ENCODE peak calls at places on chromosomes 13 and 19, in ten cellular contexts. One of them, this sample, is unnamed. For H3K9me3, the result is how much of the 10 kb centered on the place peaks cover.

GRCh38 chr13:38394777-38395504 is 45.3 kb downstream of the UFM1 start:
- DNase-seq in Peyer's patch: no peak
- DNase-seq in uterus: no peak
- DNase-seq in upper lobe of right lung: no peak
- DNase-seq in psoas muscle: no peak
- DNase-seq in transverse colon: no peak
- DNase-seq in breast epithelium: no peak
- DNase-seq in endodermal cell: no peak
- DNase-seq in hepatocyte: peak
- DNase-seq in CD8-positive, alpha-beta memory T cell: no peak
- DNase-seq in this sample: no peak

GRCh38 chr19:1921825-1922224 is 16.6 kb downstream of the ADAT3 start:
- DNase-seq in Peyer's patch: no peak
- DNase-seq in uterus: no peak
- DNase-seq in upper lobe of right lung: no peak
- DNase-seq in psoas muscle: no peak
- DNase-seq in transverse colon: no peak
- DNase-seq in breast epithelium: no peak
- DNase-seq in endodermal cell: no peak
- DNase-seq in hepatocyte: no peak
- DNase-seq in CD8-positive, alpha-beta memory T cell: no peak
- DNase-seq in this sample: no peak

GRCh38 chr13:114124921-114125320 is 7.5 kb downstream of the RASA3 start:
- DNase-seq in Peyer's patch: no peak
- DNase-seq in uterus: no peak
- DNase-seq in upper lobe of right lung: no peak
- DNase-seq in psoas muscle: no peak
- DNase-seq in transverse colon: no peak
- DNase-seq in breast epithelium: no peak
- DNase-seq in endodermal cell: no peak
- DNase-seq in hepatocyte: no peak
- DNase-seq in CD8-positive, alpha-beta memory T cell: peak
- DNase-seq in this sample: no peak

GRCh38 chr13:31807090-31807541 is 67.8 kb downstream of the RXFP2 start:
- DNase-seq in Peyer's patch: no peak
- DNase-seq in uterus: no peak
- DNase-seq in upper lobe of right lung: no peak
- DNase-seq in psoas muscle: no peak
- DNase-seq in transverse colon: no peak
- DNase-seq in breast epithelium: no peak
- DNase-seq in endodermal cell: no peak
- DNase-seq in hepatocyte: no peak
- DNase-seq in CD8-positive, alpha-beta memory T cell: peak
- DNase-seq in this sample: no peak

GRCh38 chr19:41939861-41940442 is 11.7 kb upstream of the ERFL start:
- DNase-seq in Peyer's patch: peak
- DNase-seq in uterus: no peak
- DNase-seq in upper lobe of right lung: peak
- DNase-seq in psoas muscle: no peak
- DNase-seq in transverse colon: peak
- DNase-seq in breast epithelium: no peak
- DNase-seq in endodermal cell: peak
- DNase-seq in hepatocyte: peak
- DNase-seq in CD8-positive, alpha-beta memory T cell: no peak
- DNase-seq in this sample: no peak

GRCh38 chr13:19794552-19795143 is 11.9 kb upstream of the PSPC1 start:
- DNase-seq in Peyer's patch: no peak
- DNase-seq in uterus: no peak
- DNase-seq in upper lobe of right lung: no peak
- DNase-seq in psoas muscle: no peak
- DNase-seq in transverse colon: no peak
- DNase-seq in breast epithelium: no peak
- DNase-seq in endodermal cell: peak
- DNase-seq in hepatocyte: peak
- DNase-seq in CD8-positive, alpha-beta memory T cell: no peak
- DNase-seq in this sample: no peak

GRCh38 chr13:18995259-18995873 is 186.3 kb downstream of the TUBA3C start:
- DNase-seq in Peyer's patch: no peak
- DNase-seq in uterus: no peak
- DNase-seq in upper lobe of right lung: no peak
- DNase-seq in psoas muscle: peak
- DNase-seq in transverse colon: no peak
- DNase-seq in breast epithelium: no peak
- DNase-seq in endodermal cell: no peak
- DNase-seq in hepatocyte: no peak
- DNase-seq in CD8-positive, alpha-beta memory T cell: no peak
- DNase-seq in this sample: no peak

GRCh38 chr13:103976371-103976770 is 910.2 kb upstream of the SLC10A2 start:
- DNase-seq in Peyer's patch: no peak
- DNase-seq in uterus: no peak
- DNase-seq in upper lobe of right lung: no peak
- DNase-seq in psoas muscle: no peak
- DNase-seq in transverse colon: no peak
- DNase-seq in breast epithelium: no peak
- DNase-seq in endodermal cell: no peak
- DNase-seq in hepatocyte: no peak
- DNase-seq in CD8-positive, alpha-beta memory T cell: no peak
- DNase-seq in this sample: no peak

GRCh38 chr19:2952953-2953481 is 8.2 kb upstream of the ZNF77 start:
- DNase-seq in Peyer's patch: peak
- DNase-seq in uterus: no peak
- DNase-seq in upper lobe of right lung: peak
- DNase-seq in psoas muscle: no peak
- DNase-seq in transverse colon: peak
- DNase-seq in breast epithelium: peak
- DNase-seq in endodermal cell: no peak
- DNase-seq in hepatocyte: peak
- DNase-seq in CD8-positive, alpha-beta memory T cell: no peak
- DNase-seq in this sample: peak

GRCh38 chr19:41711376-41712261 is 3.2 kb downstream of the CEACAM5 start:
- DNase-seq in Peyer's patch: peak
- DNase-seq in uterus: no peak
- DNase-seq in upper lobe of right lung: no peak
- DNase-seq in psoas muscle: no peak
- DNase-seq in transverse colon: peak
- DNase-seq in breast epithelium: no peak
- DNase-seq in endodermal cell: no peak
- DNase-seq in hepatocyte: no peak
- DNase-seq in CD8-positive, alpha-beta memory T cell: no peak
- DNase-seq in this sample: no peak

GRCh38 chr19:39936020-39936419 is 1.6 kb upstream of the FCGBP start:
- DNase-seq in Peyer's patch: peak
- DNase-seq in uterus: no peak
- DNase-seq in upper lobe of right lung: no peak
- DNase-seq in psoas muscle: no peak
- DNase-seq in transverse colon: peak
- DNase-seq in breast epithelium: no peak
- DNase-seq in endodermal cell: no peak
- DNase-seq in hepatocyte: no peak
- DNase-seq in CD8-positive, alpha-beta memory T cell: no peak
- DNase-seq in this sample: no peak

GRCh38 chr13:74573654-74574053 is 439.4 kb upstream of the KLF12 start:
- DNase-seq in Peyer's patch: no peak
- DNase-seq in uterus: no peak
- DNase-seq in upper lobe of right lung: no peak
- DNase-seq in psoas muscle: no peak
- DNase-seq in transverse colon: no peak
- DNase-seq in breast epithelium: no peak
- DNase-seq in endodermal cell: peak
- DNase-seq in hepatocyte: no peak
- DNase-seq in CD8-positive, alpha-beta memory T cell: no peak
- DNase-seq in this sample: no peak

GRCh38 chr19:7973883-7974282 is 30.4 kb upstream of the TIMM44 start:
- DNase-seq in Peyer's patch: no peak
- DNase-seq in uterus: no peak
- DNase-seq in upper lobe of right lung: no peak
- DNase-seq in psoas muscle: peak
- DNase-seq in transverse colon: no peak
- DNase-seq in breast epithelium: no peak
- DNase-seq in endodermal cell: no peak
- DNase-seq in hepatocyte: no peak
- DNase-seq in CD8-positive, alpha-beta memory T cell: no peak
- DNase-seq in this sample: no peak

GRCh38 chr13:110624766-110625756 is 9.7 kb downstream of the NAXD start:
- DNase-seq in Peyer's patch: no peak
- DNase-seq in uterus: no peak
- DNase-seq in upper lobe of right lung: no peak
- DNase-seq in psoas muscle: no peak
- DNase-seq in transverse colon: no peak
- DNase-seq in breast epithelium: no peak
- DNase-seq in endodermal cell: peak
- DNase-seq in hepatocyte: no peak
- DNase-seq in CD8-positive, alpha-beta memory T cell: no peak
- DNase-seq in this sample: no peak

GRCh38 chr19:50331187-50332013 is 2.2 kb upstream of the KCNC3 start:
- DNase-seq in Peyer's patch: no peak
- DNase-seq in uterus: no peak
- DNase-seq in upper lobe of right lung: peak
- DNase-seq in psoas muscle: no peak
- DNase-seq in transverse colon: no peak
- DNase-seq in breast epithelium: no peak
- DNase-seq in endodermal cell: peak
- DNase-seq in hepatocyte: no peak
- DNase-seq in CD8-positive, alpha-beta memory T cell: no peak
- DNase-seq in this sample: no peak

GRCh38 chr13:110719036-110719710 is 5.7 kb downstream of the ING1 start:
- DNase-seq in Peyer's patch: no peak
- DNase-seq in uterus: no peak
- DNase-seq in upper lobe of right lung: no peak
- DNase-seq in psoas muscle: no peak
- DNase-seq in transverse colon: no peak
- DNase-seq in breast epithelium: no peak
- DNase-seq in endodermal cell: no peak
- DNase-seq in hepatocyte: no peak
- DNase-seq in CD8-positive, alpha-beta memory T cell: no peak
- DNase-seq in this sample: peak

GRCh38 chr19:16463991-16464575 is 7.7 kb downstream of the EPS15L1 start:
- DNase-seq in Peyer's patch: no peak
- DNase-seq in uterus: no peak
- DNase-seq in upper lobe of right lung: no peak
- DNase-seq in psoas muscle: no peak
- DNase-seq in transverse colon: no peak
- DNase-seq in breast epithelium: no peak
- DNase-seq in endodermal cell: no peak
- DNase-seq in hepatocyte: peak
- DNase-seq in CD8-positive, alpha-beta memory T cell: no peak
- DNase-seq in this sample: no peak

GRCh38 chr13:110915874-110916670 is 1.2 kb upstream of the ANKRD10 start:
- DNase-seq in Peyer's patch: no peak
- DNase-seq in uterus: no peak
- DNase-seq in upper lobe of right lung: no peak
- DNase-seq in psoas muscle: no peak
- DNase-seq in transverse colon: no peak
- DNase-seq in breast epithelium: no peak
- DNase-seq in endodermal cell: no peak
- DNase-seq in hepatocyte: peak
- DNase-seq in CD8-positive, alpha-beta memory T cell: no peak
- DNase-seq in this sample: no peak

DNA sequence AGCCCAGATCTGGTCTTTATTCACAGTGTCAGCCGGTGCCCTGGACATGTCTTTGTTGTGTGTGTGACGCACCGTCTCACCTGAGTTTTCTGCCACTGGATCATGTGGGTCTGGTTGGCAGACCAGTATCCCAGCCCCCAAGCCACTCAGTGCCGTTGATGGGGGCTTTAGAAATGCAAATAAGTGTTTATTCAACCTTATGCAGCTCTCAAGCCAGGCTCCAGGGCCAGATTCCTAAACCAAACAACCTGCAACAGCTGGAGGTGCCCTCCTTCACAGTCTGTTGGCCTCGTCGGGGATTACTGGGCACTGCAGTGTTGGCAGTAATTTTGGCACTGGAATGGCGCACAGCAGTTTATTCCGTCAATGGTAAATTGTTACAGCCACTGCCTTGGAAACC is 21.6 kb downstream of the FAM124A start:
- DNase-seq in Peyer's patch: no peak
- DNase-seq in uterus: no peak
- DNase-seq in upper lobe of right lung: no peak
- DNase-seq in psoas muscle: no peak
- DNase-seq in transverse colon: no peak
- DNase-seq in breast epithelium: no peak
- DNase-seq in endodermal cell: peak
- DNase-seq in hepatocyte: no peak
- DNase-seq in CD8-positive, alpha-beta memory T cell: no peak
- DNase-seq in this sample: no peak
- H3K4me3 ChIP-seq in Peyer's patch: no peak
- H3K4me3 ChIP-seq in uterus: no peak
- H3K4me3 ChIP-seq in upper lobe of right lung: no peak
- H3K4me3 ChIP-seq in psoas muscle: no peak
- H3K4me3 ChIP-seq in transverse colon: no peak
- H3K4me3 ChIP-seq in breast epithelium: no peak
- H3K4me3 ChIP-seq in endodermal cell: no peak
- H3K4me3 ChIP-seq in hepatocyte: no peak
- H3K4me3 ChIP-seq in CD8-positive, alpha-beta memory T cell: no peak
- H3K4me3 ChIP-seq in this sample: no peak

DNA sequence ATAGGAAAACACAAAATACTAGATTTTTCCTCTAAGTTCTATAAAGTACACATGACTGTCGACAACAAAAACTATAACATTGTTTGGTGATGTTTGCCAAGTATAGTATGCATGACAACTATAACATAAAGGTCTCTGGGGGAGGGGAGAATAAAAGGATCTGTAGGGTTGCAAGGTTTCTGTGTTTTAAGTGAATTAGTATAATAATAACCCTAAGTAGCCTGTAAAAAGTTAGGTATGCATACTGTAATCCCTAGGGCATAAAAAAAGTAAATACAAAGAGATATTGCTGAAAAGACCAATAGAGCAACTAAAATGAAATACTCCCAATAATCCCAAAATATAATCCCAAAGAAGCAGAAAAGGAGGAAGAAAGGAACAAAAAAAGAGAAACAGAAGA is 14.6 kb downstream of the MYCBP2 start:
- DNase-seq in Peyer's patch: no peak
- DNase-seq in uterus: no peak
- DNase-seq in upper lobe of right lung: no peak
- DNase-seq in psoas muscle: no peak
- DNase-seq in transverse colon: no peak
- DNase-seq in breast epithelium: no peak
- DNase-seq in endodermal cell: no peak
- DNase-seq in hepatocyte: no peak
- DNase-seq in CD8-positive, alpha-beta memory T cell: no peak
- DNase-seq in this sample: no peak
- H3K27ac ChIP-seq in Peyer's patch: no peak
- H3K27ac ChIP-seq in uterus: no peak
- H3K27ac ChIP-seq in upper lobe of right lung: no peak
- H3K27ac ChIP-seq in psoas muscle: no peak
- H3K27ac ChIP-seq in transverse colon: no peak
- H3K27ac ChIP-seq in breast epithelium: no peak
- H3K27ac ChIP-seq in endodermal cell: no peak
- H3K27ac ChIP-seq in hepatocyte: no peak
- H3K27ac ChIP-seq in CD8-positive, alpha-beta memory T cell: no peak
- H3K27ac ChIP-seq in this sample: no peak

GRCh38 chr13:83716121-83716520 is 166.2 kb downstream of the SLITRK1 start:
- DNase-seq in Peyer's patch: no peak
- DNase-seq in uterus: no peak
- DNase-seq in upper lobe of right lung: no peak
- DNase-seq in psoas muscle: no peak
- DNase-seq in transverse colon: no peak
- DNase-seq in breast epithelium: no peak
- DNase-seq in endodermal cell: no peak
- DNase-seq in hepatocyte: no peak
- DNase-seq in CD8-positive, alpha-beta memory T cell: no peak
- DNase-seq in this sample: no peak
- H3K9me3 ChIP-seq in Peyer's patch: under half
- H3K9me3 ChIP-seq in uterus: under half
- H3K9me3 ChIP-seq in upper lobe of right lung: under half
- H3K9me3 ChIP-seq in psoas muscle: under half
- H3K9me3 ChIP-seq in transverse colon: under half
- H3K9me3 ChIP-seq in breast epithelium: under half
- H3K9me3 ChIP-seq in endodermal cell: under half
- H3K9me3 ChIP-seq in hepatocyte: under half
- H3K9me3 ChIP-seq in CD8-positive, alpha-beta memory T cell: under half
- H3K9me3 ChIP-seq in this sample: under half

GRCh38 chr19:10105241-10106099 is 692 bp upstream of the PPAN start:
- DNase-seq in Peyer's patch: peak
- DNase-seq in uterus: no peak
- DNase-seq in upper lobe of right lung: no peak
- DNase-seq in psoas muscle: no peak
- DNase-seq in transverse colon: peak
- DNase-seq in breast epithelium: no peak
- DNase-seq in endodermal cell: no peak
- DNase-seq in hepatocyte: no peak
- DNase-seq in CD8-positive, alpha-beta memory T cell: peak
- DNase-seq in this sample: no peak
- H3K4me3 ChIP-seq in Peyer's patch: peak
- H3K4me3 ChIP-seq in uterus: peak
- H3K4me3 ChIP-seq in upper lobe of right lung: peak
- H3K4me3 ChIP-seq in psoas muscle: peak
- H3K4me3 ChIP-seq in transverse colon: no peak
- H3K4me3 ChIP-seq in breast epithelium: peak
- H3K4me3 ChIP-seq in endodermal cell: peak
- H3K4me3 ChIP-seq in hepatocyte: no peak
- H3K4me3 ChIP-seq in CD8-positive, alpha-beta memory T cell: peak
- H3K4me3 ChIP-seq in this sample: peak

This sample was measured in pancreas.